ENCODE peak calls at places on chromosomes 6 and 20, in ten cellular contexts. One of them, this sample, is unnamed.

GRCh38 chr6:145457556-145457955 is 277.8 kb downstream of the EPM2A start:
- DNase-seq in nucleus accumbens: no peak
- DNase-seq in breast epithelium: no peak
- DNase-seq in IMR-90: no peak
- DNase-seq in hypothalamus: no peak
- DNase-seq in HT1080: no peak
- DNase-seq in mucosa of gallbladder: no peak
- DNase-seq in stomach: no peak
- DNase-seq in activated T-cell treated with anti-CD3 and anti-CD28 coated beads for 24 hours: no peak
- DNase-seq in fibroblast of mammary gland: no peak
- DNase-seq in this sample: no peak

GRCh38 chr6:101443315-101443714 is 49.8 kb downstream of the GRIK2 start:
- DNase-seq in activated T-cell treated with anti-CD3 and anti-CD28 coated beads for 24 hours: no peak
- DNase-seq in hypothalamus: no peak
- DNase-seq in stomach: no peak
- DNase-seq in IMR-90: no peak
- DNase-seq in fibroblast of mammary gland: no peak
- DNase-seq in HT1080: no peak
- DNase-seq in mucosa of gallbladder: no peak
- DNase-seq in breast epithelium: no peak
- DNase-seq in nucleus accumbens: no peak
- DNase-seq in this sample: no peak

GRCh38 chr6:97282238-97282725 is 734 bp downstream of the MMS22L start:
- DNase-seq in IMR-90: no peak
- DNase-seq in stomach: no peak
- DNase-seq in nucleus accumbens: no peak
- DNase-seq in hypothalamus: no peak
- DNase-seq in HT1080: no peak
- DNase-seq in breast epithelium: no peak
- DNase-seq in activated T-cell treated with anti-CD3 and anti-CD28 coated beads for 24 hours: no peak
- DNase-seq in mucosa of gallbladder: no peak
- DNase-seq in fibroblast of mammary gland: peak; percentile 13
- DNase-seq in this sample: peak; percentile 7

GRCh38 chr6:159819932-159820640 is 20.0 kb downstream of the PNLDC1 start:
- DNase-seq in mucosa of gallbladder: no peak
- DNase-seq in fibroblast of mammary gland: no peak
- DNase-seq in HT1080: no peak
- DNase-seq in stomach: no peak
- DNase-seq in breast epithelium: no peak
- DNase-seq in nucleus accumbens: no peak
- DNase-seq in hypothalamus: no peak
- DNase-seq in activated T-cell treated with anti-CD3 and anti-CD28 coated beads for 24 hours: peak; percentile 16
- DNase-seq in IMR-90: no peak
- DNase-seq in this sample: no peak

GRCh38 chr6:139713911-139714527 is 339.6 kb upstream of the CITED2 start:
- DNase-seq in HT1080: no peak
- DNase-seq in IMR-90: no peak
- DNase-seq in activated T-cell treated with anti-CD3 and anti-CD28 coated beads for 24 hours: no peak
- DNase-seq in nucleus accumbens: no peak
- DNase-seq in stomach: no peak
- DNase-seq in mucosa of gallbladder: no peak
- DNase-seq in fibroblast of mammary gland: no peak
- DNase-seq in hypothalamus: no peak
- DNase-seq in breast epithelium: no peak
- DNase-seq in this sample: no peak

GRCh38 chr20:50664248-50664647 is 27.1 kb downstream of the RIPOR3 start:
- DNase-seq in stomach: no peak
- DNase-seq in HT1080: no peak
- DNase-seq in fibroblast of mammary gland: no peak
- DNase-seq in breast epithelium: no peak
- DNase-seq in hypothalamus: no peak
- DNase-seq in activated T-cell treated with anti-CD3 and anti-CD28 coated beads for 24 hours: no peak
- DNase-seq in mucosa of gallbladder: no peak
- DNase-seq in nucleus accumbens: no peak
- DNase-seq in IMR-90: no peak
- DNase-seq in this sample: no peak

GRCh38 chr6:148814082-148814790 is 67.4 kb downstream of the UST start:
- DNase-seq in IMR-90: no peak
- DNase-seq in breast epithelium: no peak
- DNase-seq in stomach: no peak
- DNase-seq in mucosa of gallbladder: no peak
- DNase-seq in nucleus accumbens: no peak
- DNase-seq in hypothalamus: no peak
- DNase-seq in HT1080: no peak
- DNase-seq in activated T-cell treated with anti-CD3 and anti-CD28 coated beads for 24 hours: no peak
- DNase-seq in fibroblast of mammary gland: peak; percentile 52
- DNase-seq in this sample: no peak

GRCh38 chr6:47044418-47044817 is 2.3 kb upstream of the ADGRF1 start:
- DNase-seq in fibroblast of mammary gland: no peak
- DNase-seq in breast epithelium: no peak
- DNase-seq in stomach: peak; percentile 46
- DNase-seq in mucosa of gallbladder: peak; percentile 30
- DNase-seq in HT1080: peak; percentile 85
- DNase-seq in hypothalamus: no peak
- DNase-seq in IMR-90: no peak
- DNase-seq in nucleus accumbens: no peak
- DNase-seq in activated T-cell treated with anti-CD3 and anti-CD28 coated beads for 24 hours: no peak
- DNase-seq in this sample: no peak

GRCh38 chr6:42532038-42532669 is 31.7 kb upstream of the UBR2 start:
- DNase-seq in fibroblast of mammary gland: peak; percentile 74
- DNase-seq in activated T-cell treated with anti-CD3 and anti-CD28 coated beads for 24 hours: no peak
- DNase-seq in stomach: no peak
- DNase-seq in hypothalamus: no peak
- DNase-seq in mucosa of gallbladder: peak; percentile 32
- DNase-seq in breast epithelium: no peak
- DNase-seq in HT1080: peak; percentile 32
- DNase-seq in nucleus accumbens: no peak
- DNase-seq in IMR-90: peak; percentile 73
- DNase-seq in this sample: no peak

GRCh38 chr20:42082611-42083010 is 464.4 kb upstream of the CHD6 start:
- DNase-seq in activated T-cell treated with anti-CD3 and anti-CD28 coated beads for 24 hours: no peak
- DNase-seq in IMR-90: peak; percentile 0
- DNase-seq in hypothalamus: no peak
- DNase-seq in mucosa of gallbladder: peak; percentile 53
- DNase-seq in HT1080: peak; percentile 9
- DNase-seq in breast epithelium: no peak
- DNase-seq in fibroblast of mammary gland: peak; percentile 48
- DNase-seq in stomach: no peak
- DNase-seq in nucleus accumbens: no peak
- DNase-seq in this sample: no peak

GRCh38 chr6:134249759-134250602 is 67.9 kb downstream of the SGK1 start:
- DNase-seq in IMR-90: peak; percentile 75
- DNase-seq in HT1080: peak; percentile 17
- DNase-seq in breast epithelium: no peak
- DNase-seq in activated T-cell treated with anti-CD3 and anti-CD28 coated beads for 24 hours: no peak
- DNase-seq in nucleus accumbens: no peak
- DNase-seq in fibroblast of mammary gland: peak; percentile 57
- DNase-seq in stomach: no peak
- DNase-seq in hypothalamus: no peak
- DNase-seq in mucosa of gallbladder: no peak
- DNase-seq in this sample: no peak

GRCh38 chr6:158539363-158539762 is 20.5 kb upstream of the TMEM181 start:
- DNase-seq in IMR-90: no peak
- DNase-seq in fibroblast of mammary gland: no peak
- DNase-seq in mucosa of gallbladder: no peak
- DNase-seq in nucleus accumbens: no peak
- DNase-seq in hypothalamus: no peak
- DNase-seq in breast epithelium: no peak
- DNase-seq in stomach: no peak
- DNase-seq in activated T-cell treated with anti-CD3 and anti-CD28 coated beads for 24 hours: no peak
- DNase-seq in HT1080: no peak
- DNase-seq in this sample: no peak

GRCh38 chr6:68958327-68958726 is 323.2 kb downstream of the ADGRB3 start:
- DNase-seq in hypothalamus: no peak
- DNase-seq in activated T-cell treated with anti-CD3 and anti-CD28 coated beads for 24 hours: no peak
- DNase-seq in nucleus accumbens: no peak
- DNase-seq in stomach: no peak
- DNase-seq in mucosa of gallbladder: no peak
- DNase-seq in breast epithelium: no peak
- DNase-seq in fibroblast of mammary gland: peak; percentile 1
- DNase-seq in IMR-90: no peak
- DNase-seq in HT1080: peak; percentile 13
- DNase-seq in this sample: peak; percentile 15

This sample was measured in globus pallidus.